ENCODE peak calls at places on chromosomes 5 and 9, in eight cellular contexts. One of them, this sample, is unnamed. For H3K9me3, the result is how much of the 10 kb centered on the place peaks cover.

GRCh38 chr5:154449786-154450185 is 4.0 kb downstream of the SAP30L start:
- DNase-seq in neuronal stem cell: no peak
- DNase-seq in heart right ventricle: no peak
- DNase-seq in H1: no peak
- DNase-seq in OCI-LY7: no peak
- DNase-seq in heart left ventricle: no peak
- DNase-seq in tibial artery: no peak
- DNase-seq in IMR-90: peak
- DNase-seq in this sample: no peak

GRCh38 chr5:159337291-159337974 is 7.1 kb upstream of the IL12B start:
- DNase-seq in neuronal stem cell: no peak
- DNase-seq in tibial artery: no peak
- DNase-seq in H1: no peak
- DNase-seq in IMR-90: peak
- DNase-seq in heart right ventricle: no peak
- DNase-seq in heart left ventricle: no peak
- DNase-seq in OCI-LY7: no peak
- DNase-seq in this sample: no peak

GRCh38 chr5:159099049-159099760 is 511 bp downstream of the EBF1 start:
- DNase-seq in heart right ventricle: no peak
- DNase-seq in tibial artery: no peak
- DNase-seq in IMR-90: peak
- DNase-seq in heart left ventricle: peak
- DNase-seq in OCI-LY7: peak
- DNase-seq in H1: peak
- DNase-seq in neuronal stem cell: peak
- DNase-seq in this sample: peak

GRCh38 chr5:107372723-107373487 is 297.8 kb downstream of the EFNA5 start:
- DNase-seq in tibial artery: no peak
- DNase-seq in H1: no peak
- DNase-seq in OCI-LY7: peak
- DNase-seq in heart right ventricle: no peak
- DNase-seq in neuronal stem cell: no peak
- DNase-seq in heart left ventricle: no peak
- DNase-seq in IMR-90: peak
- DNase-seq in this sample: no peak

GRCh38 chr9:111914749-111915424 is 18.3 kb downstream of the UGCG start:
- DNase-seq in H1: no peak
- DNase-seq in heart right ventricle: no peak
- DNase-seq in neuronal stem cell: no peak
- DNase-seq in OCI-LY7: no peak
- DNase-seq in heart left ventricle: no peak
- DNase-seq in IMR-90: no peak
- DNase-seq in tibial artery: no peak
- DNase-seq in this sample: no peak

GRCh38 chr5:74412064-74412463 is 228.5 kb downstream of the ENC1 start:
- DNase-seq in tibial artery: no peak
- DNase-seq in H1: no peak
- DNase-seq in neuronal stem cell: peak
- DNase-seq in IMR-90: no peak
- DNase-seq in heart left ventricle: no peak
- DNase-seq in OCI-LY7: no peak
- DNase-seq in heart right ventricle: no peak
- DNase-seq in this sample: no peak

GRCh38 chr5:102622244-102622643 is 123.4 kb upstream of the SLCO6A1 start:
- DNase-seq in OCI-LY7: no peak
- DNase-seq in heart left ventricle: no peak
- DNase-seq in neuronal stem cell: no peak
- DNase-seq in tibial artery: no peak
- DNase-seq in H1: no peak
- DNase-seq in heart right ventricle: no peak
- DNase-seq in IMR-90: no peak
- DNase-seq in this sample: no peak

GRCh38 chr9:124622882-124623281 is 115.7 kb upstream of the NR5A1 start:
- DNase-seq in tibial artery: no peak
- DNase-seq in neuronal stem cell: no peak
- DNase-seq in IMR-90: no peak
- DNase-seq in H1: no peak
- DNase-seq in OCI-LY7: no peak
- DNase-seq in heart left ventricle: no peak
- DNase-seq in heart right ventricle: no peak
- DNase-seq in this sample: no peak

GRCh38 chr5:116652196-116652729 is 77.6 kb upstream of the SEMA6A start:
- DNase-seq in neuronal stem cell: peak
- DNase-seq in tibial artery: no peak
- DNase-seq in IMR-90: peak
- DNase-seq in heart right ventricle: peak
- DNase-seq in H1: peak
- DNase-seq in OCI-LY7: no peak
- DNase-seq in heart left ventricle: no peak
- DNase-seq in this sample: peak

GRCh38 chr5:33650911-33651310 is 210.1 kb downstream of the TARS1 start:
- DNase-seq in neuronal stem cell: no peak
- DNase-seq in heart right ventricle: no peak
- DNase-seq in OCI-LY7: no peak
- DNase-seq in heart left ventricle: no peak
- DNase-seq in tibial artery: no peak
- DNase-seq in IMR-90: peak
- DNase-seq in H1: no peak
- DNase-seq in this sample: no peak

GRCh38 chr5:80487444-80487828 is 464 bp upstream of the FAM151B start:
- DNase-seq in IMR-90: no peak
- DNase-seq in OCI-LY7: no peak
- DNase-seq in tibial artery: no peak
- DNase-seq in heart right ventricle: no peak
- DNase-seq in neuronal stem cell: no peak
- DNase-seq in H1: no peak
- DNase-seq in heart left ventricle: no peak
- DNase-seq in this sample: no peak

GRCh38 chr9:21996438-21996837 is 1.8 kb downstream of the CDKN2B-AS1 start:
- DNase-seq in OCI-LY7: no peak
- DNase-seq in heart right ventricle: no peak
- DNase-seq in neuronal stem cell: no peak
- DNase-seq in tibial artery: no peak
- DNase-seq in H1: no peak
- DNase-seq in heart left ventricle: no peak
- DNase-seq in IMR-90: no peak
- DNase-seq in this sample: no peak

GRCh38 chr9:137422668-137423000 is 328 bp downstream of the EXD3 start:
- DNase-seq in heart left ventricle: peak
- DNase-seq in neuronal stem cell: no peak
- DNase-seq in H1: peak
- DNase-seq in tibial artery: no peak
- DNase-seq in OCI-LY7: peak
- DNase-seq in IMR-90: no peak
- DNase-seq in heart right ventricle: no peak
- DNase-seq in this sample: no peak

GRCh38 chr5:158117467-158118165 is 258.7 kb upstream of the CLINT1 start:
- DNase-seq in OCI-LY7: no peak
- DNase-seq in H1: no peak
- DNase-seq in neuronal stem cell: no peak
- DNase-seq in heart right ventricle: no peak
- DNase-seq in tibial artery: peak
- DNase-seq in IMR-90: no peak
- DNase-seq in heart left ventricle: no peak
- DNase-seq in this sample: no peak

GRCh38 chr9:84136119-84136868 is 155.7 kb downstream of the RMI1 start:
- DNase-seq in heart left ventricle: no peak
- DNase-seq in H1: no peak
- DNase-seq in IMR-90: peak
- DNase-seq in tibial artery: no peak
- DNase-seq in neuronal stem cell: no peak
- DNase-seq in OCI-LY7: no peak
- DNase-seq in heart right ventricle: no peak
- DNase-seq in this sample: no peak

GRCh38 chr5:17314907-17315471 is 97.6 kb downstream of the BASP1 start:
- DNase-seq in tibial artery: no peak
- DNase-seq in H1: no peak
- DNase-seq in IMR-90: no peak
- DNase-seq in heart right ventricle: no peak
- DNase-seq in neuronal stem cell: no peak
- DNase-seq in OCI-LY7: peak
- DNase-seq in heart left ventricle: no peak
- DNase-seq in this sample: no peak

GRCh38 chr5:150001660-150002493 is 1.3 kb downstream of the HMGXB3 start:
- DNase-seq in tibial artery: peak
- DNase-seq in OCI-LY7: peak
- DNase-seq in H1: no peak
- DNase-seq in IMR-90: peak
- DNase-seq in heart right ventricle: peak
- DNase-seq in neuronal stem cell: peak
- DNase-seq in heart left ventricle: no peak
- DNase-seq in this sample: no peak

GRCh38 chr9:131101207-131101964 is 5.1 kb downstream of the AIF1L start:
- DNase-seq in tibial artery: no peak
- DNase-seq in OCI-LY7: no peak
- DNase-seq in heart right ventricle: no peak
- DNase-seq in neuronal stem cell: no peak
- DNase-seq in IMR-90: no peak
- DNase-seq in heart left ventricle: no peak
- DNase-seq in H1: no peak
- DNase-seq in this sample: no peak

GRCh38 chr5:168987540-168988300 is 313.2 kb downstream of the SLIT3 start:
- DNase-seq in heart right ventricle: peak
- DNase-seq in heart left ventricle: peak
- DNase-seq in neuronal stem cell: peak
- DNase-seq in IMR-90: peak
- DNase-seq in OCI-LY7: peak
- DNase-seq in H1: peak
- DNase-seq in tibial artery: peak
- DNase-seq in this sample: peak

GRCh38 chr5:52132053-52132452 is 655.7 kb upstream of the ITGA1 start:
- DNase-seq in OCI-LY7: no peak
- DNase-seq in heart right ventricle: no peak
- DNase-seq in neuronal stem cell: no peak
- DNase-seq in tibial artery: no peak
- DNase-seq in heart left ventricle: no peak
- DNase-seq in H1: no peak
- DNase-seq in IMR-90: no peak
- DNase-seq in this sample: no peak

GRCh38 chr9:92978345-92978875 is 31.1 kb downstream of the FGD3 start:
- DNase-seq in neuronal stem cell: no peak
- DNase-seq in tibial artery: no peak
- DNase-seq in heart right ventricle: no peak
- DNase-seq in H1: no peak
- DNase-seq in OCI-LY7: no peak
- DNase-seq in IMR-90: no peak
- DNase-seq in heart left ventricle: no peak
- DNase-seq in this sample: no peak
- H3K9me3 ChIP-seq in neuronal stem cell: under half
- H3K9me3 ChIP-seq in tibial artery: under half
- H3K9me3 ChIP-seq in heart right ventricle: under half
- H3K9me3 ChIP-seq in H1: under half
- H3K9me3 ChIP-seq in OCI-LY7: under half
- H3K9me3 ChIP-seq in IMR-90: under half
- H3K9me3 ChIP-seq in heart left ventricle: under half
- H3K9me3 ChIP-seq in this sample: under half

GRCh38 chr5:14148483-14148882 is 5.3 kb downstream of the TRIO start:
- DNase-seq in heart left ventricle: no peak
- DNase-seq in OCI-LY7: no peak
- DNase-seq in IMR-90: no peak
- DNase-seq in heart right ventricle: no peak
- DNase-seq in H1: no peak
- DNase-seq in tibial artery: no peak
- DNase-seq in neuronal stem cell: no peak
- DNase-seq in this sample: no peak
- H3K4me3 ChIP-seq in heart left ventricle: no peak
- H3K4me3 ChIP-seq in OCI-LY7: no peak
- H3K4me3 ChIP-seq in IMR-90: no peak
- H3K4me3 ChIP-seq in heart right ventricle: no peak
- H3K4me3 ChIP-seq in H1: no peak
- H3K4me3 ChIP-seq in tibial artery: no peak
- H3K4me3 ChIP-seq in neuronal stem cell: no peak
- H3K4me3 ChIP-seq in this sample: no peak

GRCh38 chr5:141306630-141307029 is 2.8 kb upstream of the SLC25A2 start:
- DNase-seq in neuronal stem cell: no peak
- DNase-seq in tibial artery: no peak
- DNase-seq in OCI-LY7: no peak
- DNase-seq in IMR-90: no peak
- DNase-seq in heart left ventricle: no peak
- DNase-seq in heart right ventricle: no peak
- DNase-seq in H1: no peak
- DNase-seq in this sample: no peak
- H3K9me3 ChIP-seq in neuronal stem cell: under half
- H3K9me3 ChIP-seq in tibial artery: under half
- H3K9me3 ChIP-seq in OCI-LY7: under half
- H3K9me3 ChIP-seq in IMR-90: under half
- H3K9me3 ChIP-seq in heart left ventricle: under half
- H3K9me3 ChIP-seq in heart right ventricle: half or more
- H3K9me3 ChIP-seq in H1: under half
- H3K9me3 ChIP-seq in this sample: half or more

GRCh38 chr5:67548520-67549262 is 352.1 kb upstream of the CD180 start:
- DNase-seq in IMR-90: no peak
- DNase-seq in OCI-LY7: no peak
- DNase-seq in heart right ventricle: no peak
- DNase-seq in heart left ventricle: no peak
- DNase-seq in H1: no peak
- DNase-seq in tibial artery: no peak
- DNase-seq in neuronal stem cell: no peak
- DNase-seq in this sample: no peak
- H3K4me3 ChIP-seq in IMR-90: no peak
- H3K4me3 ChIP-seq in OCI-LY7: no peak
- H3K4me3 ChIP-seq in heart right ventricle: no peak
- H3K4me3 ChIP-seq in heart left ventricle: no peak
- H3K4me3 ChIP-seq in H1: no peak
- H3K4me3 ChIP-seq in tibial artery: no peak
- H3K4me3 ChIP-seq in neuronal stem cell: no peak
- H3K4me3 ChIP-seq in this sample: no peak

DNA sequence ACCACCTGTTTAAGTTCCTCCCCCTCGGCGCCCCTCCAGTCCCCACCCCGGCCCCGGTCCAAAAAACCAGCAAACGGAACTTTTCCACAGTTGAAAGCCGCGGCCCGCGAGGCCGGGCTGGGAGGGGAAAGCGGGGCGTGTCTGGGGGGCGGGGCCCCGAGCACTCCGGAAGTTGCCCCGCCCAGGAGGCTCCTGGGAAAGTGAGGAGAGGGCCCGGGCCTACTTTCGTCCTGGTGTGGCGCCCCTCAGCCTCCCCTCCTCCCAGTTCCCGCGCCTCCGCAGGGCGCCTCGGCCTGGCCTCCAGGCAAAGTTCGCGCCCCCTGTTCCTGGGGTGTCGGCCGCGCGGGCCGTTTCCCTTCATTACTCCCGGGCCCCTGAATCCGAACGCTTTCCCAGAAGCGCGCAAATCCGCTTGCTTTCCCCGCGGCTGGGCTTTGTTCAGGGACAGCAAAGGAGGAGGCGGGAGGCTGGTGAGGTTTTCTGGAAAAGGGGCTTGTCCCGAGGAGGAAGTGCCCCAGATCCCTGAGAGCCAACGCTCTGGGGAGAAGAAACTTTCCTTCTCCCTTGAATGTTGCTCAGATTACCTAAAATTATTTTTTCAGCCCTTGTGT is 4.4 kb upstream of the DMRT3 start:
- DNase-seq in H1: peak
- DNase-seq in IMR-90: no peak
- DNase-seq in neuronal stem cell: peak
- DNase-seq in heart left ventricle: no peak
- DNase-seq in tibial artery: no peak
- DNase-seq in heart right ventricle: no peak
- DNase-seq in OCI-LY7: no peak
- DNase-seq in this sample: no peak
- H3K9me3 ChIP-seq in H1: under half
- H3K9me3 ChIP-seq in IMR-90: under half
- H3K9me3 ChIP-seq in neuronal stem cell: under half
- H3K9me3 ChIP-seq in heart left ventricle: under half
- H3K9me3 ChIP-seq in tibial artery: under half
- H3K9me3 ChIP-seq in heart right ventricle: under half
- H3K9me3 ChIP-seq in OCI-LY7: under half
- H3K9me3 ChIP-seq in this sample: under half

This sample was measured in uterus.